ENCODE peak calls at places on chromosomes 4 and X, in eight cellular contexts. C is left ventricle myocardium inferior, A is HCT116, E is esophagus squamous epithelium, K is lower lobe of right lung, B is sigmoid colon, F is right lobe of liver, D is coronary artery. W is an unnamed sample.

GRCh38 chrX:2342281-2342688 is 158.5 kb downstream of the DHRSX start:
- DNase-seq in C (peak; percentile 77), A (no peak), E (no peak), K (no peak), B (no peak), F (no peak), D (peak; percentile 80), W (no peak)

GRCh38 chr4:180057198-180057821 is 2185.9 kb upstream of the TENM3 start:
- DNase-seq in C (no peak), A (no peak), E (no peak), K (no peak), B (no peak), F (no peak), D (no peak), W (no peak)

GRCh38 chr4:121168446-121168845 is 4.3 kb upstream of the TNIP3 start:
- DNase-seq in C (no peak), A (no peak), E (no peak), K (no peak), B (no peak), F (no peak), D (no peak), W (no peak)

GRCh38 chr4:48275247-48275646 is 5.6 kb upstream of the TEC start:
- DNase-seq in C (no peak), A (peak; percentile 38), E (no peak), K (no peak), B (no peak), F (no peak), D (no peak), W (no peak)

GRCh38 chrX:93422693-93423092 is 250.7 kb downstream of the NAP1L3 start:
- DNase-seq in C (no peak), A (no peak), E (no peak), K (no peak), B (no peak), F (no peak), D (no peak), W (no peak)

GRCh38 chr4:151553874-151554273 is 144.9 kb downstream of the FHIP1A start:
- DNase-seq in C (no peak), A (no peak), E (no peak), K (no peak), B (no peak), F (no peak), D (no peak), W (peak; percentile 66)

GRCh38 chr4:83043801-83044407 is 8.9 kb downstream of the COPS4 start:
- DNase-seq in C (no peak), A (no peak), E (no peak), K (no peak), B (no peak), F (no peak), D (no peak), W (no peak)

GRCh38 chr4:155473420-155474095 is 96.8 kb upstream of the MAP9 start:
- DNase-seq in C (no peak), A (no peak), E (no peak), K (no peak), B (no peak), F (no peak), D (no peak), W (no peak)

GRCh38 chr4:18034099-18034498 is 12.5 kb upstream of the LCORL start:
- DNase-seq in C (no peak), A (no peak), E (no peak), K (no peak), B (no peak), F (no peak), D (no peak), W (no peak)

GRCh38 chr4:186688150-186688943 is 35.3 kb downstream of the FAT1 start:
- DNase-seq in C (no peak), A (no peak), E (no peak), K (no peak), B (no peak), F (no peak), D (no peak), W (no peak)

GRCh38 chrX:82219129-82219528 is 1017.2 kb downstream of the SH3BGRL start:
- DNase-seq in C (no peak), A (no peak), E (no peak), K (no peak), B (no peak), F (no peak), D (no peak), W (no peak)

GRCh38 chr4:186514271-186514950 is 41.0 kb downstream of the MTNR1A start:
- DNase-seq in C (no peak), A (peak; percentile 16), E (no peak), K (no peak), B (no peak), F (no peak), D (no peak), W (no peak)

GRCh38 chr4:56077676-56078075 is 128.9 kb downstream of the CEP135 start:
- DNase-seq in C (no peak), A (no peak), E (no peak), K (no peak), B (no peak), F (no peak), D (no peak), W (no peak)

GRCh38 chr4:124946696-124947095 is 234.2 kb upstream of the ANKRD50 start:
- DNase-seq in C (no peak), A (no peak), E (no peak), K (no peak), B (no peak), F (no peak), D (no peak), W (no peak)

GRCh38 chrX:9458516-9459078 is 6.3 kb upstream of the TBL1X start:
- DNase-seq in C (no peak), A (no peak), E (no peak), K (no peak), B (no peak), F (no peak), D (no peak), W (no peak)

GRCh38 chr4:67580577-67580976 is 22.1 kb downstream of the STAP1 start:
- DNase-seq in C (no peak), A (no peak), E (no peak), K (no peak), B (no peak), F (no peak), D (no peak), W (no peak)

GRCh38 chrX:68945603-68946228 is 116.9 kb downstream of the EFNB1 start:
- DNase-seq in C (no peak), A (no peak), E (no peak), K (no peak), B (peak; percentile 30), F (no peak), D (peak; percentile 66), W (no peak)

GRCh38 chrX:141341341-141341740 is 99.0 kb upstream of the SPANXC start:
- DNase-seq in C (no peak), A (no peak), E (no peak), K (no peak), B (no peak), F (no peak), D (no peak), W (no peak)

GRCh38 chrX:14864626-14865025 is 8.2 kb downstream of the FANCB start:
- DNase-seq in C (no peak), A (no peak), E (no peak), K (no peak), B (no peak), F (no peak), D (no peak), W (no peak)

GRCh38 chr4:88751258-88752075 is 53.8 kb upstream of the NAP1L5 start:
- DNase-seq in C (no peak), A (no peak), E (no peak), K (no peak), B (no peak), F (no peak), D (no peak), W (no peak)

GRCh38 chr4:13659341-13660070 is 32.0 kb upstream of the BOD1L1 start:
- DNase-seq in C (no peak), A (no peak), E (no peak), K (no peak), B (no peak), F (no peak), D (no peak), W (no peak)

GRCh38 chrX:153687121-153688039 is at the start of gene SLC6A8:
- DNase-seq in C (peak; percentile 78), A (peak; percentile 27), E (no peak), K (peak; percentile 65), B (peak; percentile 91), F (peak; percentile 78), D (no peak), W (no peak)
- H3K4me3 ChIP-seq in C (peak within 1 kb of the TSS; percentile 66), A (peak within 1 kb of the TSS; percentile 40), E (peak within 1 kb of the TSS; percentile 37), K (peak within 1 kb of the TSS; percentile 30), B (peak within 1 kb of the TSS; percentile 57), F (no peak within 1 kb of the TSS), D (peak within 1 kb of the TSS; percentile 77), W (peak within 1 kb of the TSS; percentile 46)

GRCh38 chrX:134931550-134931949 is 59.2 kb upstream of the SMIM10 start:
- DNase-seq in C (no peak), A (no peak), E (no peak), K (no peak), B (no peak), F (no peak), D (no peak), W (peak; percentile 31)
- TF ChIP-seq CTCF in C (no peak), A (peak; percentile 20), E (no peak), K (no peak), B (no peak), F (no peak), D (no peak), W (peak; percentile 8)

GRCh38 chr4:153295131-153295755 is 49.2 kb upstream of the MND1 start:
- DNase-seq in C (no peak), A (no peak), E (no peak), K (no peak), B (no peak), F (no peak), D (no peak), W (no peak)
- H3K4me3 ChIP-seq in C (no peak overlapping the region), A (no peak overlapping the region), E (no peak overlapping the region), K (no peak overlapping the region), B (no peak overlapping the region), F (no peak overlapping the region), D (no peak overlapping the region), W (no peak overlapping the region)

GRCh38 chr4:183407635-183408463 is 36.6 kb upstream of the CDKN2AIP start:
- DNase-seq in C (no peak), A (no peak), E (no peak), K (no peak), B (peak; percentile 46), F (no peak), D (no peak), W (no peak)
- TF ChIP-seq CTCF in C (no peak), A (no peak), E (no peak), K (no peak), B (no peak), F (no peak), D (no peak), W (no peak)

DNA sequence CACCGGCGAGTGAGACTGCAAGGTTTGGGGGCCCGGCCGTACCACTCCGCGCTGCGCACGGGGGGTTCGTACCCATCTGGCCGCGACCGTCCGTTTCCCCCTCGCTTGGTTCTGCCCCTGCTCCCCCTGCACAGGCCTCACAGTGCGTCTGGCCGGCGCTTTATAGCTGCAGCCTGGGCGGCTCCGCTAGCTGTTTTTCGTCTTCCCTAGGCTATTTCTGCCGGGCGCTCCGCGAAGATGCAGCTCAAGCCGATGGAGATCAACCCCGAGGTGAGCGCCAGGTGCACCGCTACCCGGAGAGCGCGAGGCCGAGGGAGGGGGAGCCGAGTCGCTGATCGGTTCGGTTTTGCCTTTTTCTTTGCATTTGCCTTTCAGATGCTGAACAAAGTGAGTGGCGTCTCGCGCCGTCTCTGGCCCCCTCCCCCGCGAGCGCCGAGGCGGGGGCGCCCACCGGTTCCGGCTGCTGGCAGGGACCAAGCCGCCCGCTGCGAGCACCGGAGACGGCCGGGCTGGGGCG is at the start of gene UCHL1:
- DNase-seq in C (peak; percentile 29), A (no peak), E (no peak), K (no peak), B (peak; percentile 66), F (peak; percentile 21), D (no peak), W (no peak)
- H3K4me3 ChIP-seq in C (peak within 1 kb of the TSS; percentile 70), A (no peak within 1 kb of the TSS), E (peak within 1 kb of the TSS; percentile 39), K (peak within 1 kb of the TSS; percentile 56), B (peak within 1 kb of the TSS; percentile 43), F (peak within 1 kb of the TSS; percentile 33), D (peak within 1 kb of the TSS; percentile 85), W (no peak within 1 kb of the TSS)